ENCODE peak calls at places on chromosome 11, in seven cellular contexts. Z is adrenal gland, Y is ovary, B is T-helper 17 cell, D is transverse colon, H is IMR-90, S is tibial artery. U is an unnamed sample.

GRCh38 chr11:45280449-45280848 is 5.7 kb downstream of the SYT13 start:
- DNase-seq in Z (no peak), Y (no peak), B (no peak), D (no peak), H (peak; percentile 0), S (no peak), U (no peak)

GRCh38 chr11:118900535-118901384 is 17.1 kb downstream of the CXCR5 start:
- DNase-seq in Z (peak; percentile 10), Y (peak; percentile 21), B (no peak), D (no peak), H (no peak), S (peak; percentile 67), U (no peak)

GRCh38 chr11:92136792-92137191 is 87.8 kb upstream of the FAT3 start:
- DNase-seq in Z (no peak), Y (no peak), B (no peak), D (no peak), H (no peak), S (no peak), U (no peak)

GRCh38 chr11:65915821-65916251 is 3.0 kb downstream of the C11orf68 start:
- DNase-seq in Z (peak; percentile 95), Y (peak; percentile 85), B (no peak), D (peak; percentile 74), H (peak; percentile 99), S (peak; percentile 98), U (peak; percentile 46)

GRCh38 chr11:115656684-115657083 is 152.5 kb upstream of the CADM1 start:
- DNase-seq in Z (no peak), Y (no peak), B (no peak), D (peak; percentile 57), H (no peak), S (no peak), U (no peak)

GRCh38 chr11:128716661-128717210 is 22.9 kb downstream of the FLI1 start:
- DNase-seq in Z (no peak), Y (no peak), B (peak; percentile 36), D (peak; percentile 40), H (peak; percentile 62), S (no peak), U (no peak)

GRCh38 chr11:119525855-119526196 is 102.9 kb upstream of the THY1 start:
- DNase-seq in Z (no peak), Y (no peak), B (no peak), D (no peak), H (no peak), S (no peak), U (no peak)

GRCh38 chr11:47466201-47466600 is 17.3 kb upstream of the RAPSN start:
- DNase-seq in Z (no peak), Y (no peak), B (no peak), D (no peak), H (peak; percentile 44), S (no peak), U (no peak)

GRCh38 chr11:61357233-61357893 is 4.3 kb downstream of the CYB561A3 start:
- DNase-seq in Z (no peak), Y (no peak), B (no peak), D (no peak), H (no peak), S (no peak), U (no peak)

GRCh38 chr11:34449013-34449412 is 10.3 kb downstream of the CAT start:
- DNase-seq in Z (no peak), Y (no peak), B (no peak), D (no peak), H (no peak), S (no peak), U (no peak)

GRCh38 chr11:27635567-27636037 is 64.7 kb downstream of the BDNF start:
- DNase-seq in Z (no peak), Y (no peak), B (no peak), D (no peak), H (no peak), S (no peak), U (no peak)

GRCh38 chr11:104319396-104319795 is 155.4 kb upstream of the PDGFD start:
- DNase-seq in Z (no peak), Y (no peak), B (no peak), D (no peak), H (no peak), S (no peak), U (no peak)

GRCh38 chr11:46273511-46274205 is 3.8 kb upstream of the CREB3L1 start:
- DNase-seq in Z (no peak), Y (no peak), B (no peak), D (peak; percentile 66), H (no peak), S (no peak), U (no peak)

GRCh38 chr11:130858215-130858614 is 58.1 kb downstream of the SNX19 start:
- DNase-seq in Z (no peak), Y (no peak), B (no peak), D (no peak), H (no peak), S (no peak), U (no peak)

GRCh38 chr11:14789879-14790484 is 102.0 kb downstream of the CYP2R1 start:
- DNase-seq in Z (no peak), Y (no peak), B (no peak), D (no peak), H (peak; percentile 28), S (no peak), U (no peak)

GRCh38 chr11:2525166-2525861 is 80.5 kb downstream of the KCNQ1 start:
- DNase-seq in Z (peak; percentile 32), Y (peak; percentile 14), B (peak; percentile 7), D (peak; percentile 9), H (no peak), S (peak; percentile 57), U (peak; percentile 51)

GRCh38 chr11:67437082-67437821 is at the start of gene PTPRCAP:
- DNase-seq in Z (no peak), Y (no peak), B (peak; percentile 64), D (peak; percentile 78), H (no peak), S (no peak), U (no peak)

GRCh38 chr11:63845911-63846310 is 7.0 kb downstream of the MARK2 start:
- DNase-seq in Z (no peak), Y (no peak), B (no peak), D (no peak), H (no peak), S (no peak), U (no peak)

GRCh38 chr11:75813622-75814039 is 1.4 kb upstream of the UVRAG start:
- DNase-seq in Z (no peak), Y (no peak), B (no peak), D (no peak), H (peak; percentile 20), S (no peak), U (no peak)

GRCh38 chr11:85766801-85767200 is 44.1 kb downstream of the SYTL2 start:
- DNase-seq in Z (no peak), Y (no peak), B (no peak), D (no peak), H (peak; percentile 44), S (no peak), U (no peak)

GRCh38 chr11:76653674-76654309 is 16.8 kb downstream of the LRRC32 start:
- DNase-seq in Z (no peak), Y (peak; percentile 54), B (no peak), D (peak; percentile 31), H (peak; percentile 95), S (peak; percentile 89), U (no peak)

GRCh38 chr11:35619754-35620640 is 1.7 kb downstream of the FJX1 start:
- DNase-seq in Z (peak; percentile 35), Y (peak; percentile 24), B (no peak), D (peak; percentile 8), H (peak; percentile 45), S (no peak), U (peak; percentile 23)

GRCh38 chr11:35427158-35427557 is 7.8 kb upstream of the SLC1A2 start:
- DNase-seq in Z (no peak), Y (no peak), B (no peak), D (no peak), H (peak; percentile 54), S (peak; percentile 77), U (no peak)

GRCh38 chr11:120054016-120054752 is 83.7 kb downstream of the TRIM29 start:
- DNase-seq in Z (no peak), Y (no peak), B (no peak), D (no peak), H (no peak), S (no peak), U (no peak)

GRCh38 chr11:124897681-124898680 is at the start of gene ROBO4:
- DNase-seq in Z (no peak), Y (peak; percentile 43), B (no peak), D (no peak), H (peak; percentile 94), S (peak; percentile 79), U (no peak)

GRCh38 chr11:123100378-123101085 is 38.6 kb upstream of the HSPA8 start:
- DNase-seq in Z (peak; percentile 27), Y (peak; percentile 73), B (no peak), D (no peak), H (no peak), S (no peak), U (no peak)

DNA sequence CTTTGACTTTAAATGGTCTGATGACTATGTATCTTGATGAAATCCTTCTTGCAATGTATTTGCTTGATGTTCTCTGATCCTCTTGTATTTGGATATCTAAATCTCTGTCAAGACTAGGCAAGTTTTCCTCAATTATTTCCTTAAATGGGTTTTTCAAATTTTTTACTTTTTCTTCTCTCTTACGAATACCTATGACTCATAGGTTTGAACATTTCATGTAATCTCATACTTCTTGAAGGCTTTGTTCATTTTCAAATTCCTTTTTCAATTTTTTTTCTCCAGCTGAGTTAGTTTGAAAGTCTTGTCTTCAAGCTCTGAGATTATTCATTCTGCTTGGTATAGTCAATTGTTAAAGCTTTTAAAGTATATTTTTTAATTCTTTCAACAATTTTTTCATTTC is 13.1 kb downstream of the OR10W1 start:
- DNase-seq in Z (no peak), Y (no peak), B (no peak), D (no peak), H (peak; percentile 18), S (no peak), U (no peak)
- H3K9me3 ChIP-seq in Z (no peaks in the 10 kb centered on the region), Y (no peaks in the 10 kb centered on the region), B (no peaks in the 10 kb centered on the region), D (no peaks in the 10 kb centered on the region), H (peaks cover 4% of the 10 kb centered on the region), S (no peaks in the 10 kb centered on the region), U (no peaks in the 10 kb centered on the region)

GRCh38 chr11:102436546-102436945 is 16.0 kb downstream of the TMEM123 start:
- DNase-seq in Z (no peak), Y (no peak), B (no peak), D (no peak), H (peak; percentile 70), S (no peak), U (no peak)
- H3K9me3 ChIP-seq in Z (no peaks in the 10 kb centered on the region), Y (no peaks in the 10 kb centered on the region), B (no peaks in the 10 kb centered on the region), D (peaks cover 2% of the 10 kb centered on the region), H (peaks cover 2% of the 10 kb centered on the region), S (no peaks in the 10 kb centered on the region), U (no peaks in the 10 kb centered on the region)

GRCh38 chr11:134474070-134474860 is 62.2 kb upstream of the B3GAT1 start:
- DNase-seq in Z (no peak), Y (no peak), B (no peak), D (no peak), H (no peak), S (no peak), U (no peak)
- H3K9me3 ChIP-seq in Z (no peaks in the 10 kb centered on the region), Y (no peaks in the 10 kb centered on the region), B (no peaks in the 10 kb centered on the region), D (no peaks in the 10 kb centered on the region), H (peaks cover 52% of the 10 kb centered on the region), S (no peaks in the 10 kb centered on the region), U (no peaks in the 10 kb centered on the region)

GRCh38 chr11:58813693-58814092 is 30.8 kb downstream of the GLYATL2 start:
- DNase-seq in Z (no peak), Y (no peak), B (no peak), D (no peak), H (no peak), S (no peak), U (no peak)
- H3K9me3 ChIP-seq in Z (peaks cover 5% of the 10 kb centered on the region), Y (no peaks in the 10 kb centered on the region), B (no peaks in the 10 kb centered on the region), D (peaks cover 14% of the 10 kb centered on the region), H (peaks cover 2% of the 10 kb centered on the region), S (peaks cover 14% of the 10 kb centered on the region), U (no peaks in the 10 kb centered on the region)

GRCh38 chr11:87036756-87037449 is 831 bp upstream of the TMEM135 start:
- DNase-seq in Z (no peak), Y (no peak), B (no peak), D (peak; percentile 22), H (no peak), S (no peak), U (no peak)
- H3K9me3 ChIP-seq in Z (no peaks in the 10 kb centered on the region), Y (no peaks in the 10 kb centered on the region), B (no peaks in the 10 kb centered on the region), D (no peaks in the 10 kb centered on the region), H (no peaks in the 10 kb centered on the region), S (no peaks in the 10 kb centered on the region), U (no peaks in the 10 kb centered on the region)

U was measured in pancreas.